ENCODE peak calls at places on chromosomes 5 and 9, in four cellular contexts. F is upper lobe of left lung, V is transverse colon, L is sigmoid colon. W is an unnamed sample.

GRCh38 chr5:172187118-172188032 is 649 bp downstream of the STK10 start:
- DNase-seq in F (peak), V (peak), L (peak), W (no peak)

GRCh38 chr9:124248066-124248465 is 9.7 kb upstream of the NEK6 start:
- DNase-seq in F (no peak), V (no peak), L (peak), W (no peak)

GRCh38 chr5:169628891-169629290 is 8.2 kb upstream of the DOCK2 start:
- DNase-seq in F (no peak), V (no peak), L (no peak), W (no peak)

GRCh38 chr5:74464512-74465209 is 175.9 kb downstream of the ENC1 start:
- DNase-seq in F (no peak), V (no peak), L (no peak), W (no peak)

GRCh38 chr5:66906021-66906420 is 290.6 kb downstream of the CD180 start:
- DNase-seq in F (no peak), V (no peak), L (no peak), W (no peak)

GRCh38 chr5:67900515-67900914 is 315.0 kb upstream of the PIK3R1 start:
- DNase-seq in F (no peak), V (no peak), L (no peak), W (no peak)

GRCh38 chr5:133512896-133513295 is 99.4 kb downstream of the FSTL4 start:
- DNase-seq in F (no peak), V (no peak), L (no peak), W (no peak)

GRCh38 chr5:38551020-38552017 is 5.1 kb downstream of the LIFR start:
- DNase-seq in F (no peak), V (no peak), L (no peak), W (no peak)

GRCh38 chr5:168978015-168978414 is 322.9 kb downstream of the SLIT3 start:
- DNase-seq in F (no peak), V (no peak), L (no peak), W (no peak)

GRCh38 chr5:17079562-17079961 is 137.9 kb upstream of the BASP1 start:
- DNase-seq in F (no peak), V (no peak), L (no peak), W (no peak)

GRCh38 chr9:93891549-93892310 is 63.4 kb downstream of the BARX1 start:
- DNase-seq in F (peak), V (peak), L (peak), W (no peak)

GRCh38 chr9:98171176-98171925 is 21.1 kb downstream of the CORO2A start:
- DNase-seq in F (no peak), V (no peak), L (peak), W (no peak)

GRCh38 chr9:120982851-120983250 is 56.3 kb upstream of the TRAF1 start:
- DNase-seq in F (no peak), V (no peak), L (no peak), W (no peak)

GRCh38 chr9:98453589-98454311 is 198.3 kb upstream of the TBC1D2 start:
- DNase-seq in F (no peak), V (no peak), L (no peak), W (no peak)

GRCh38 chr5:178941361-178941760 is 363 bp downstream of the ZNF454 start:
- DNase-seq in F (peak), V (no peak), L (peak), W (no peak)

DNA sequence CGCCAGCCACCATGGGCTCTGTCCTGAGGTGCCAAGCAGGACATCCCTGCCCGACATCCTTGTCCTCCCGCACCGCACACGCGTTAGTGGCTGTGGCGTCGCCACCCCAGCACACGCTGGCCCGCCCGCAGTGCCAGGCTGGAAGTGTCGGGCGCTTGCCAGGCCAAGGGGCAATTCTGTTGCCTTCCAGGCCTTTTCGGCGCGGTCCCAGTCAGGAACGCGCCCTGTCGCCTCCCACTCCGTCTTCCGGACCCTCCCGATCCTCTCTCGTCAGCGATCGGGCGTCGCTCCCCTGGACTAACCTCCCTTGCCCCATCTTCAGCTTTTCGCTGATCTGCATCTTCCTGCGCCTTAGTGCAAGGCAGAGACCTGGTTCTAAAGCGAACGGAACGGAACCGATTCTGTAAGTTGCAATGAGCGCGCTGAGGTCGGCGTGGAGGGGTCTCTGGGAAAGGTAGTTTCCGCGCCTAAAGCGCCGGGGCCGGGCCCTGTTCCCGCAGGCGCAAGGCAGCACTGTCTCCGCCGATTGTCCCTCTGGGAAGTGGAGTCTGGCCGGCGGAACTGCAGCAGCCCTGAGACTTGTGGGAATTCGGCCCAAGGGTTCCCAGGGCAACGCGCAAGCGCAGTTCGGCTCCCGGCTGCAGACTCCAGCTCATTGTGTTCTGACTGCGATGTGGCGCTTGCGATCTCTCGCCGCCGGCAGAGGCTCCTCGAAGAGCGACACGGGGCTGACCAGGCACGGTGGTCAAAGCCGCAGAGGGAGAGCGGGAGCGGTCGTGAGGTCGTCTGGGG is at the start of gene ZNF454:
- DNase-seq in F (peak), V (peak), L (peak), W (no peak)
- TF ChIP-seq POLR2AphosphoS5 in F (peak), V (no peak), L (peak), W (no peak)

GRCh38 chr9:111743275-111743674 is 51.5 kb downstream of the SHOC1 start:
- DNase-seq in F (no peak), V (no peak), L (no peak), W (no peak)

GRCh38 chr9:111744363-111744762 is 50.4 kb downstream of the SHOC1 start:
- DNase-seq in F (no peak), V (no peak), L (no peak), W (no peak)

GRCh38 chr9:111736714-111737113 is 58.0 kb downstream of the SHOC1 start:
- DNase-seq in F (no peak), V (no peak), L (no peak), W (no peak)

DNA sequence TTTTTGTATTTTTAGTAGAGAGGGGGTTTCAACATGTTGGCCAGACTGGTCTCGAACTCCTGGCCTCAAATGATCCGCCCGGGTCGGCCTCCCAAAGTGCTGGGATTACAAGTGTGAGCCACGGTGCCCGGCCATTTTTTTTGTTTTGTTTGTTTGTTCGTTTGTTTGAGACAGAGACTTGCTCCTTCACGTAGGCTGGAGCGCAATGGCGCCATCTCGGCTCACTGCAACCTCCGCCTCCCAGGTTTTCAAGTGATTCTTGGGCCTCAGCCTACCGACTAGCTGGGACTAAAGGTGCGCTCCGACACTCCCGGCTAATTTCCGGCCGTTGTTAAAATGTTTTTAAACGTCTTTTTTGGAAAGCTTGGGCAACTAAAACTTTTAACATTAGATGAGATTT is 54.0 kb downstream of the SHOC1 start:
- DNase-seq in F (no peak), V (no peak), L (no peak), W (no peak)
- TF ChIP-seq POLR2AphosphoS5 in F (no peak), V (no peak), L (no peak), W (no peak)

GRCh38 chr9:135028956-135029355 is 58.5 kb upstream of the OLFM1 start:
- DNase-seq in F (no peak), V (no peak), L (no peak), W (no peak)
- TF ChIP-seq POLR2AphosphoS5 in F (no peak), V (no peak), L (no peak), W (no peak)

GRCh38 chr9:69671291-69671903 is 774 bp downstream of the APBA1 start:
- DNase-seq in F (peak), V (peak), L (no peak), W (no peak)

GRCh38 chr9:69674112-69674511 is 1.9 kb upstream of the APBA1 start:
- DNase-seq in F (no peak), V (no peak), L (no peak), W (no peak)

GRCh38 chr9:69671904-69672827 is at the start of gene APBA1:
- DNase-seq in F (peak), V (peak), L (peak), W (peak)

GRCh38 chr9:69674741-69675438 is 2.7 kb upstream of the APBA1 start:
- DNase-seq in F (no peak), V (no peak), L (no peak), W (no peak)

DNA sequence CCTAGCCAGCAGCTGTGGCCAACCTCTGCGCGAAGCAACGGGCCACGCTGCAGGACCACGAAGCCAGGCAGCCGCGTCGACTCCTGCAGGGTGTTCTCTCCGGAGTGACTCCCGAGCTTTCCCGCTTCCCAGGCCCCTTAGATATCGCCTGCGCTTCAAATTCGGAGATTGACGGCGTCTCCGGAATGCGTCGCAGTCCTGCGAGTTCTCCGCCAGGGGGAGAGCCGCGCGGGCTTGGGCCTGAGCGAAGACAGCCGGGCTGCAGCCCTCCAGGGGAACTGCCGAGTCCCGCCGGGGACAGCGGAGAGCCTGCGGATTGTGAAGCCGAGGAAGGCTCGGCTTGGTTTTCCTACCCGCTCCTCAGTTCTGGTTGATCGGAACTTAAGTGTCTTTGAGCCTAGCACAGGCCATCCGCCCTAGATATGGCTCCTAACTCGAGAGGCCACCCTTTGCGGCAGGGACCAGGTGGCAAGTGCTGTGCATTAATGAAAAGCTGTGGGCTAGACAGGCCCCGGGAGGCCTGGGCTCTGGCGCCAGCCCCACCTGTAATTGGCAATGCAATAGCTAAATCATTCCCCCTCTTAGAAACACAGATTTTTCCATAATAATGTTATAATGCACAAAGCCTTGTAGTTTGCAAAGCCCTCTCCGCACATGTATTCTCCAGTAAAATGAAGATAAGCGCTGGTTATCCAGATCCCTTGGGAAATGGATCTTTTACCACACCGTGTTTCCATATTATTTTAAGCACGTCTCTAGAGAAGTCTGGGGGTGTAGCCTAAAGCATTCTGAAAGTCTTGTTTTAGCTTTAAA is 863 bp upstream of the APBA1 start:
- DNase-seq in F (peak), V (peak), L (peak), W (peak)
- TF ChIP-seq POLR2AphosphoS5 in F (peak), V (no peak), L (no peak), W (no peak)

GRCh38 chr5:125584119-125584518 is 837.7 kb upstream of the ZNF608 start:
- DNase-seq in F (no peak), V (no peak), L (no peak), W (no peak)
- TF ChIP-seq POLR2AphosphoS5 in F (no peak), V (no peak), L (peak), W (no peak)

DNA sequence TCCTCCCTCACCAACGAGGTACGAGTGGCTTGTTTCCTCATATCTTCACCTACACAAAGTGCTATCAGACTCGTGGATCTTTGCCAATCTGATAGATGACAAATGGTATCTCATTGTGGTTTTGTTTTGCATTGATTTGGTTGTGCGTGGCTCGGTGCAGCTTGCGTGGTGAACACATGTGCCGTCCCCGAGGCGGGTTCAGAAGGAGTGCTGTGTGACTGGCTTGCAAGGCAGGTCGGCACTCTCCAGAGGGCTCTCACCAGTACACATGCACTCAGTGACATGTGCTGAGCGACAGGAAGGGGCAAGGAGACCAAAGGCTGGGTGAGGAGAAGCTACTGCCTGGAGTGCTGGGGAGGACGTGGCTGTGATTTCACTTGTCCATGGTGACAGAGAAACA is 95.3 kb upstream of the PITX1 start:
- DNase-seq in F (no peak), V (no peak), L (no peak), W (no peak)
- TF ChIP-seq POLR2AphosphoS5 in F (no peak), V (no peak), L (no peak), W (no peak)

GRCh38 chr5:143966280-143966679 is 154.3 kb downstream of the HMHB1 start:
- DNase-seq in F (no peak), V (no peak), L (no peak), W (no peak)
- TF ChIP-seq POLR2AphosphoS5 in F (no peak), V (no peak), L (no peak), W (no peak)

DNA sequence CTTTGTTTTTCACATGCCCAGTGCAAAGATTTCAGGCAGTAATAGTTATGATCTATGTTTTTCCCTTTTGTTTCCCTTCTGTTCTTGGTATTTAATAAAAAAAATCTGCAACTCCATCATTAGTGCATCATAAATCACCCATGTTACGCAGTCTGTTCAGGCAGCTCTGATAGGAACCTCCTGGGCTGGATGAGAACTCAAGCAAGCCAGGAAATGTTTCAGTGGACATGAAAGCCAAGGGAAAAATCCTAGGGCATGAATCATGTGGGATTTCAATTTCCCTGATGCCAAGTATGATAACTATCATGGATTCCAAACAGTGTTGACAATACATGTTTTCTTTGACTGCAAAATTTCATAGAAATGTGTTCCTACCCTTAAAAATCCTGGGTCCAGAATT is 119.7 kb upstream of the TARS1 start:
- DNase-seq in F (no peak), V (no peak), L (peak), W (no peak)
- TF ChIP-seq POLR2AphosphoS5 in F (no peak), V (peak), L (peak), W (no peak)

GRCh38 chr9:2227468-2227867 is 212.3 kb downstream of the SMARCA2 start:
- DNase-seq in F (no peak), V (no peak), L (peak), W (no peak)
- TF ChIP-seq POLR2AphosphoS5 in F (no peak), V (no peak), L (no peak), W (no peak)

W was measured in GM12891.